ENCODE peak calls at places on chromosomes 7 and 10, in seven cellular contexts. L is cardiac fibroblast; D is BE2C; A is CD8-positive, alpha-beta T cell; O is astrocyte of the cerebellum; S is GM12878; T is hepatocyte. U is an unnamed sample.

GRCh38 chr10:14397069-14397468 is 66.3 kb upstream of the FRMD4A start:
- DNase-seq in A (no peak), T (peak), S (no peak), O (peak), D (no peak), L (peak), U (peak)

GRCh38 chr10:47421057-47421952 is 37.2 kb upstream of the ZNF488 start:
- DNase-seq in L (peak), S (no peak), T (no peak), O (peak), D (no peak), A (no peak), U (peak)

GRCh38 chr10:117804470-117805011 is 242.2 kb downstream of the RAB11FIP2 start:
- DNase-seq in A (no peak), S (peak), D (no peak), O (no peak), T (no peak), L (no peak), U (no peak)

GRCh38 chr10:49484501-49485230 is 54.3 kb downstream of the ERCC6 start:
- DNase-seq in D (no peak), L (peak), O (no peak), T (no peak), S (no peak), A (no peak), U (peak)

GRCh38 chr7:29291723-29292591 is 97.4 kb downstream of the CHN2 start:
- DNase-seq in D (no peak), L (no peak), A (no peak), O (no peak), T (peak), S (no peak), U (no peak)

GRCh38 chr10:13221572-13221971 is 12.6 kb downstream of the UCMA start:
- DNase-seq in A (no peak), S (no peak), O (no peak), D (no peak), L (no peak), T (no peak), U (no peak)

GRCh38 chr10:129705676-129706075 is 238.6 kb downstream of the MGMT start:
- DNase-seq in L (no peak), D (no peak), S (no peak), T (no peak), O (no peak), A (no peak), U (no peak)

GRCh38 chr7:25305831-25306230 is 77.5 kb upstream of the NPVF start:
- DNase-seq in D (no peak), L (no peak), O (no peak), T (no peak), A (no peak), S (no peak), U (no peak)

GRCh38 chr10:120582753-120583152 is 125.7 kb downstream of the PLPP4 start:
- DNase-seq in O (no peak), A (no peak), L (no peak), S (no peak), D (no peak), T (no peak), U (no peak)
- TF ChIP-seq CTCF in O (no peak), A (no peak), L (no peak), S (no peak), D (no peak), T (no peak), U (no peak)

GRCh38 chr10:132407846-132408278 is 10.9 kb downstream of the PWWP2B start:
- DNase-seq in T (peak), A (no peak), S (no peak), O (no peak), L (no peak), D (no peak), U (no peak)
- H3K4me3 ChIP-seq in T (no peak), A (peak), S (no peak), O (no peak), L (no peak), D (no peak), U (no peak)

GRCh38 chr10:92826061-92826460 is 22.3 kb upstream of the EXOC6 start:
- DNase-seq in O (no peak), S (no peak), A (no peak), L (no peak), T (no peak), D (no peak), U (no peak)

GRCh38 chr10:92826504-92826903 is 21.8 kb upstream of the EXOC6 start:
- DNase-seq in A (no peak), L (no peak), O (no peak), T (no peak), D (no peak), S (no peak), U (no peak)

GRCh38 chr10:92822060-92822634 is 26.2 kb upstream of the EXOC6 start:
- DNase-seq in D (no peak), S (no peak), L (peak), T (peak), O (peak), A (no peak), U (peak)

GRCh38 chr10:92822964-92823363 is 25.4 kb upstream of the EXOC6 start:
- DNase-seq in D (no peak), L (peak), A (no peak), O (no peak), S (no peak), T (no peak), U (no peak)
- TF ChIP-seq CTCF in D (peak), L (no peak), A (no peak), O (no peak), S (peak), T (peak), U (no peak)

GRCh38 chr7:71131256-71131752 is 640 bp upstream of the GALNT17 start:
- DNase-seq in S (no peak), T (peak), O (peak), L (peak), D (peak), A (no peak), U (no peak)

GRCh38 chr7:71132521-71133231 is 732 bp downstream of the GALNT17 start:
- DNase-seq in L (peak), S (no peak), A (no peak), D (no peak), T (peak), O (no peak), U (no peak)

GRCh38 chr7:71131753-71132520 is at the start of gene GALNT17:
- DNase-seq in A (no peak), T (peak), D (no peak), O (no peak), L (no peak), S (no peak), U (no peak)

GRCh38 chr7:71133232-71133622 is 1.3 kb downstream of the GALNT17 start:
- DNase-seq in A (no peak), T (no peak), S (no peak), O (no peak), L (no peak), D (no peak), U (no peak)

DNA sequence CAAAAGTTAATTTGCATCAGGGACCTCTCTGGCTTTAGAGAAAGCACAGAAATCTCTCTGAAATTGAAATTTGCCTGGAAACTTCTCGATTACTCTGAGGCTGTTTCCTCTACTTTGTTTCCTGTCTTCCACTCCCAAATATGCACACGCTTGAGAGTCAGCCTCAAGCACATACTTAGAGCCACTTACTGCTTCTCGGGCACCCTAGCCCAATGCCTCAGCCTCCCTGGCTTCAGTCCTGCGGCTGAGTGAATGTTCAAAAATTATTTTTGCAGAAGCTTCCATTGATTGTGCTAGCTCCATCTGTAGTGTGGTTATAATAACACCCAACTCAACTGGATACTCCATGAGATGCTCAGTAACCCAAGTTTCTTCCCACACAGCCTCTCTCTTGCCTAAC is 1.7 kb upstream of the GALNT17 start:
- DNase-seq in S (no peak), O (no peak), T (no peak), L (no peak), D (no peak), A (no peak), U (no peak)
- H3K4me3 ChIP-seq in S (no peak), O (no peak), T (no peak), L (no peak), D (no peak), A (no peak), U (no peak)

U was measured in AG09309.